ENCODE peak calls at places on chromosome 6, in seven cellular contexts. One of them, this sample, is unnamed.

GRCh38 chr6:155100591-155100990 is 105.5 kb downstream of the TIAM2 start:
- DNase-seq in fibroblast of lung: no peak
- DNase-seq in GM06990: no peak
- DNase-seq in GM23338: no peak
- DNase-seq in PC-9: no peak
- DNase-seq in adrenal gland: no peak
- DNase-seq in GM12878: no peak
- DNase-seq in this sample: no peak

GRCh38 chr6:142728367-142728766 is 216.6 kb downstream of the HIVEP2 start:
- DNase-seq in fibroblast of lung: no peak
- DNase-seq in GM06990: no peak
- DNase-seq in GM23338: no peak
- DNase-seq in PC-9: peak
- DNase-seq in adrenal gland: no peak
- DNase-seq in GM12878: no peak
- DNase-seq in this sample: no peak

GRCh38 chr6:81451787-81452186 is 300.7 kb downstream of the TENT5A start:
- DNase-seq in fibroblast of lung: peak
- DNase-seq in GM06990: no peak
- DNase-seq in GM23338: peak
- DNase-seq in PC-9: peak
- DNase-seq in adrenal gland: peak
- DNase-seq in GM12878: no peak
- DNase-seq in this sample: peak

GRCh38 chr6:157867155-157867559 is 44.1 kb downstream of the SNX9 start:
- DNase-seq in fibroblast of lung: peak
- DNase-seq in GM06990: no peak
- DNase-seq in GM23338: no peak
- DNase-seq in PC-9: no peak
- DNase-seq in adrenal gland: no peak
- DNase-seq in GM12878: no peak
- DNase-seq in this sample: no peak

GRCh38 chr6:144220031-144220790 is 64.9 kb upstream of the UTRN start:
- DNase-seq in fibroblast of lung: no peak
- DNase-seq in GM06990: no peak
- DNase-seq in GM23338: no peak
- DNase-seq in PC-9: no peak
- DNase-seq in adrenal gland: no peak
- DNase-seq in GM12878: no peak
- DNase-seq in this sample: no peak

GRCh38 chr6:87336367-87336766 is 7.3 kb upstream of the GJB7 start:
- DNase-seq in fibroblast of lung: no peak
- DNase-seq in GM06990: no peak
- DNase-seq in GM23338: peak
- DNase-seq in PC-9: no peak
- DNase-seq in adrenal gland: no peak
- DNase-seq in GM12878: no peak
- DNase-seq in this sample: no peak

GRCh38 chr6:163260111-163260895 is 154.2 kb upstream of the QKI start:
- DNase-seq in fibroblast of lung: peak
- DNase-seq in GM06990: no peak
- DNase-seq in GM23338: peak
- DNase-seq in PC-9: no peak
- DNase-seq in adrenal gland: peak
- DNase-seq in GM12878: no peak
- DNase-seq in this sample: peak

GRCh38 chr6:1285589-1286340 is 26.1 kb upstream of the FOXQ1 start:
- DNase-seq in fibroblast of lung: peak
- DNase-seq in GM06990: no peak
- DNase-seq in GM23338: peak
- DNase-seq in PC-9: peak
- DNase-seq in adrenal gland: peak
- DNase-seq in GM12878: no peak
- DNase-seq in this sample: peak

GRCh38 chr6:146856296-146856695 is 257.5 kb downstream of the ADGB start:
- DNase-seq in fibroblast of lung: no peak
- DNase-seq in GM06990: no peak
- DNase-seq in GM23338: no peak
- DNase-seq in PC-9: no peak
- DNase-seq in adrenal gland: no peak
- DNase-seq in GM12878: no peak
- DNase-seq in this sample: no peak

GRCh38 chr6:170083236-170084051 is 207.4 kb downstream of the DLL1 start:
- DNase-seq in fibroblast of lung: no peak
- DNase-seq in GM06990: no peak
- DNase-seq in GM23338: no peak
- DNase-seq in PC-9: no peak
- DNase-seq in adrenal gland: no peak
- DNase-seq in GM12878: no peak
- DNase-seq in this sample: no peak

GRCh38 chr6:5995705-5996686 is 10.7 kb downstream of the NRN1 start:
- DNase-seq in fibroblast of lung: peak
- DNase-seq in GM06990: no peak
- DNase-seq in GM23338: peak
- DNase-seq in PC-9: no peak
- DNase-seq in adrenal gland: peak
- DNase-seq in GM12878: no peak
- DNase-seq in this sample: no peak

GRCh38 chr6:78999737-79000136 is 78.3 kb downstream of the PHIP start:
- DNase-seq in fibroblast of lung: no peak
- DNase-seq in GM06990: no peak
- DNase-seq in GM23338: no peak
- DNase-seq in PC-9: no peak
- DNase-seq in adrenal gland: no peak
- DNase-seq in GM12878: no peak
- DNase-seq in this sample: no peak

GRCh38 chr6:82182756-82183155 is 64.8 kb downstream of the IBTK start:
- DNase-seq in fibroblast of lung: peak
- DNase-seq in GM06990: no peak
- DNase-seq in GM23338: no peak
- DNase-seq in PC-9: no peak
- DNase-seq in adrenal gland: no peak
- DNase-seq in GM12878: no peak
- DNase-seq in this sample: no peak

GRCh38 chr6:125913864-125914351 is 42.7 kb upstream of the HINT3 start:
- DNase-seq in fibroblast of lung: peak
- DNase-seq in GM06990: no peak
- DNase-seq in GM23338: no peak
- DNase-seq in PC-9: peak
- DNase-seq in adrenal gland: peak
- DNase-seq in GM12878: no peak
- DNase-seq in this sample: peak

GRCh38 chr6:35955970-35956369 is 35.1 kb upstream of the SRPK1 start:
- DNase-seq in fibroblast of lung: no peak
- DNase-seq in GM06990: no peak
- DNase-seq in GM23338: no peak
- DNase-seq in PC-9: no peak
- DNase-seq in adrenal gland: no peak
- DNase-seq in GM12878: no peak
- DNase-seq in this sample: no peak

GRCh38 chr6:36752886-36753506 is 55.4 kb downstream of the RAB44 start:
- DNase-seq in fibroblast of lung: no peak
- DNase-seq in GM06990: peak
- DNase-seq in GM23338: no peak
- DNase-seq in PC-9: no peak
- DNase-seq in adrenal gland: no peak
- DNase-seq in GM12878: peak
- DNase-seq in this sample: no peak

DNA sequence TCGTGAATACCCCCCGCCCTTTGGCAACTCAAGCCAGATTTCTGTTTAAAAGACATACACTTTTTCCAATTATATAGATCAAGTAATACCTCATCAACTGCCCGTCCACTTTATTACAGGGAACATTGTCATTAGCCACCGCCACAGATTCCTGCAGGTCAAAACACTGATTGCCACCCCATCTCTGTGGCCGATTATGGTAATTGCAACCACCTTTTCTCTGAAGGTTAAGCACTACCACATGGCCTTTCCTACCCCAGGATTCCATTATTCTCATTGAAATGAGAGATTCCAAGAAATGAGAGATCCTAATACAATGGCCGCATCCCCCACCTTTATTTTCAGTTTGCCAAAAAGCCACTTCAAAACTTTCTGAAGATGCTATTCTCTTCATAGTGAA is 478.8 kb upstream of the HSF2 start:
- DNase-seq in fibroblast of lung: no peak
- DNase-seq in GM06990: no peak
- DNase-seq in GM23338: peak
- DNase-seq in PC-9: no peak
- DNase-seq in adrenal gland: no peak
- DNase-seq in GM12878: no peak
- DNase-seq in this sample: no peak
- TF ChIP-seq CTCF in fibroblast of lung: no peak
- TF ChIP-seq CTCF in GM06990: no peak
- TF ChIP-seq CTCF in GM23338: peak
- TF ChIP-seq CTCF in PC-9: no peak
- TF ChIP-seq CTCF in adrenal gland: no peak
- TF ChIP-seq CTCF in GM12878: no peak
- TF ChIP-seq CTCF in this sample: no peak

GRCh38 chr6:101396552-101397173 is 3.2 kb downstream of the GRIK2 start:
- DNase-seq in fibroblast of lung: peak
- DNase-seq in GM06990: no peak
- DNase-seq in GM23338: peak
- DNase-seq in PC-9: peak
- DNase-seq in adrenal gland: peak
- DNase-seq in GM12878: no peak
- DNase-seq in this sample: peak

GRCh38 chr6:101395345-101395744 is 1.8 kb downstream of the GRIK2 start:
- DNase-seq in fibroblast of lung: no peak
- DNase-seq in GM06990: no peak
- DNase-seq in GM23338: no peak
- DNase-seq in PC-9: no peak
- DNase-seq in adrenal gland: no peak
- DNase-seq in GM12878: no peak
- DNase-seq in this sample: no peak

GRCh38 chr6:101392561-101393230 is 812 bp upstream of the GRIK2 start:
- DNase-seq in fibroblast of lung: no peak
- DNase-seq in GM06990: no peak
- DNase-seq in GM23338: peak
- DNase-seq in PC-9: no peak
- DNase-seq in adrenal gland: no peak
- DNase-seq in GM12878: no peak
- DNase-seq in this sample: no peak

GRCh38 chr6:101391772-101392560 is 1.5 kb upstream of the GRIK2 start:
- DNase-seq in fibroblast of lung: peak
- DNase-seq in GM06990: no peak
- DNase-seq in GM23338: peak
- DNase-seq in PC-9: no peak
- DNase-seq in adrenal gland: no peak
- DNase-seq in GM12878: no peak
- DNase-seq in this sample: no peak

DNA sequence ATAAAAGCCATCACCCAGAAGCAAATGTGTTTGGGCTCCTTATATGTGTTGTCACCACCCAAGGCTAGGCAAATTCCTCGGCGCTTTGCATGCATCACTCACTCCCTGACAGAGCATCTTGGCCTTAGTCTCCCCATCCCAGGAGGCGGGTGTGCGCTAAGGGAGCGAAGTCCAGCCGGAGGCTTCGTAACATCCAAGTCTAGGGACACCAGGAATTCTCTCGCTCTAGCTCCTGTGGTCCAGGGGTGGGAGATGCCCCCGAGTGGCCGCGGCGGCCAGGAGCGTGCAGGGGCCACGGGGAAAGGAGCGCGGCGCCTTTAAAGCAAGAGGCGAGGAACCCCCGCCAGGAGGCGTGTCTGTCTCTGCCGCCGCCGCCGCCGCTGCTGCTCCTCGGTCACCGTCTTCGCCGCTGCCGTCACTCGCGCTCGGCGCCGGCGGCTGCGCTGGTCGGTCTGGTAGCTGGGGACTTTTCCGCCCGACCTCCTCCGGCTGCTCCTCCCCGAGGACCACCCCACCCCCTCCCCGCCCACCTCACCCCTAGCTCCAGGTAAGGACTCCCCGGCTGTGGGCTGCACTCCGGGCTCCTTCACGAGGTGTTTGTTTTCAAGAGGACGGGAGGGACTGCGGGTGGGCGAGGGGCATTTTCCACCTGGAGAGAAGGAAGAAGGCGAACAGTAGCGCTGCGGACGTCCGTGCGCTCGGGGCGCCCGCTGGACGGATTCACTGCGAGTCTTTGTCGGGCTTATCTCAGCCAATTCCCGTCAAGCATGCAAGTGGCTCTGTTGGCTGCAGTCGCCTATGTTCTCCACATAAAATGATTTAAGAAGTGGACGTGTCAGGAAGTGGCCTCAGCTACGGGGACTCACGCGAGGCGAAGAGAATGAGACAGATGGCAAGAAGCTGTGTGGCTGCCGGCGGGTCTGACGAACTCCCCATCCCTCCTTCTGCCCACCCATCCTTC is at the start of gene GRIK2:
- DNase-seq in fibroblast of lung: peak
- DNase-seq in GM06990: no peak
- DNase-seq in GM23338: peak
- DNase-seq in PC-9: no peak
- DNase-seq in adrenal gland: no peak
- DNase-seq in GM12878: no peak
- DNase-seq in this sample: no peak
- H3K4me3 ChIP-seq in fibroblast of lung: no peak
- H3K4me3 ChIP-seq in GM06990: no peak
- H3K4me3 ChIP-seq in GM23338: peak
- H3K4me3 ChIP-seq in PC-9: peak
- H3K4me3 ChIP-seq in adrenal gland: no peak
- H3K4me3 ChIP-seq in GM12878: no peak
- H3K4me3 ChIP-seq in this sample: peak

DNA sequence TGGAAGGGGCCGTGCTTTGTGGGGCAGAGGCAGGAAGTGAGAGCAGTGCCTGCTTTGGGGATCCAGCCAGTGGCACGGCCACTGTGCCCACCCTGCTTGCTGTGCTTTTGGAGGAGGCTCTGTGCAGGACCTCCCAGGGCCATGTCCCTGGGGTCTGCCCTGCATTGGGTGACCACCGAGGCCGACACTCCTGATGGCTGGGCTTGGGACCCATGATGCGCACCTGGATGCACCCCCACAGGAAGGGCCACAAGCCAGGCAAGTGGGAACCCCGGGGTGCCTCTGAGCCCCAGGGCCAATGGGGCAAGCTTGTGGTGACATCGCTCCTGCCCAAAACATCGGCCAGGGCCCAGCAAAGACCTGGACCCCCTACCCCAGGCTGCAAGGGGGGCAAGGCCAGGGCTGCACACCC is 738.6 kb upstream of the GJE1 start:
- DNase-seq in fibroblast of lung: no peak
- DNase-seq in GM06990: no peak
- DNase-seq in GM23338: no peak
- DNase-seq in PC-9: no peak
- DNase-seq in adrenal gland: no peak
- DNase-seq in GM12878: no peak
- DNase-seq in this sample: no peak
- TF ChIP-seq CTCF in fibroblast of lung: no peak
- TF ChIP-seq CTCF in GM06990: no peak
- TF ChIP-seq CTCF in GM23338: no peak
- TF ChIP-seq CTCF in PC-9: no peak
- TF ChIP-seq CTCF in adrenal gland: no peak
- TF ChIP-seq CTCF in GM12878: no peak
- TF ChIP-seq CTCF in this sample: no peak

DNA sequence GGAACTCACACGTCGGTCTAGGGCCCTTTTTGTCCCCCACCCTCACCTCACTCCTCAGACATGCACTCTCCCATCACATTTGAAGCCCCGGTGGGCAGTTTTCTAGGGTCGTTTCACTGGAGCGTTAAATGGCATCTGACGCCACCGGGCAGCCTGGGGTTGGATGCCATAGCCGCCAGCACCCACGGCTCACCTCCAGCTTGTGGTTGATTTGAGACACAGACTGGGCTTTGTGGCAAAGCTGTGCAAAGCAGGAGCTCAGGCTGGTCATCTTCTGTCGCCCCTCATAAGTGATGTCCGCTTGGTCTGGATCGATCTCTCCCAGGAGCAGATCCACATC is 530 bp downstream of the GOPC start:
- DNase-seq in fibroblast of lung: no peak
- DNase-seq in GM06990: no peak
- DNase-seq in GM23338: peak
- DNase-seq in PC-9: no peak
- DNase-seq in adrenal gland: no peak
- DNase-seq in GM12878: no peak
- DNase-seq in this sample: no peak
- H3K4me3 ChIP-seq in fibroblast of lung: peak
- H3K4me3 ChIP-seq in GM06990: peak
- H3K4me3 ChIP-seq in GM23338: peak
- H3K4me3 ChIP-seq in PC-9: peak
- H3K4me3 ChIP-seq in adrenal gland: peak
- H3K4me3 ChIP-seq in GM12878: peak
- H3K4me3 ChIP-seq in this sample: peak